ENCODE peak calls at places on chromosomes 12 and 14, in eight cellular contexts. Z is HCT116, X is neural progenitor cell, E is GM23248, D is GM23338, U is hepatocyte, S is PC-3, H is MM.1S. R is an unnamed sample. For H3K36me3, the result is how much of the 10 kb centered on the place peaks cover.

GRCh38 chr14:55731881-55732498 is 152.0 kb downstream of the KTN1 start:
- DNase-seq in D (peak), H (no peak), U (peak), E (peak), X (peak), S (peak), Z (peak), R (peak)

GRCh38 chr12:92436847-92437246 is 265.9 kb upstream of the PLEKHG7 start:
- DNase-seq in Z (no peak), E (no peak), X (no peak), S (no peak), U (no peak), D (no peak), H (no peak), R (no peak)

GRCh38 chr14:51738754-51739153 is 87.0 kb downstream of the FRMD6 start:
- DNase-seq in X (peak), H (peak), Z (peak), E (no peak), U (no peak), D (peak), S (no peak), R (no peak)

GRCh38 chr12:106760184-106760531 is 14.3 kb upstream of the RIC8B start:
- DNase-seq in X (peak), Z (no peak), E (no peak), D (peak), H (peak), S (no peak), U (no peak), R (peak)

GRCh38 chr14:105152794-105153241 is 15.8 kb downstream of the JAG2 start:
- DNase-seq in D (no peak), H (no peak), Z (no peak), S (no peak), U (no peak), E (no peak), X (no peak), R (no peak)

GRCh38 chr14:94971750-94972149 is 185.6 kb downstream of the DICER1 start:
- DNase-seq in D (no peak), E (peak), X (no peak), H (no peak), S (no peak), U (peak), Z (no peak), R (no peak)

GRCh38 chr14:59464651-59465569 is at the start of gene GPR135:
- DNase-seq in S (peak), H (peak), E (peak), D (peak), Z (no peak), X (peak), U (peak), R (peak)

GRCh38 chr14:59336078-59336477 is 129.1 kb downstream of the GPR135 start:
- DNase-seq in D (no peak), Z (no peak), H (no peak), E (no peak), S (no peak), U (no peak), X (no peak), R (no peak)

GRCh38 chr14:68282479-68283377 is 463.1 kb downstream of the RAD51B start:
- DNase-seq in Z (no peak), E (no peak), D (no peak), S (no peak), U (no peak), X (no peak), H (peak), R (peak)

GRCh38 chr12:123958876-123959275 is 13.8 kb downstream of the CCDC92 start:
- DNase-seq in Z (no peak), E (no peak), U (no peak), X (peak), D (no peak), S (no peak), H (no peak), R (no peak)

GRCh38 chr12:108966378-108967151 is 54.3 kb downstream of the SVOP start:
- DNase-seq in U (no peak), E (no peak), S (no peak), H (no peak), X (no peak), Z (no peak), D (no peak), R (no peak)

GRCh38 chr14:101719045-101719645 is 42.4 kb upstream of the PPP2R5C start:
- DNase-seq in D (no peak), Z (no peak), H (no peak), E (no peak), U (no peak), X (no peak), S (no peak), R (no peak)

GRCh38 chr12:29672580-29672979 is 111.2 kb downstream of the TMTC1 start:
- DNase-seq in S (no peak), E (no peak), U (no peak), Z (no peak), H (no peak), D (no peak), X (no peak), R (no peak)

GRCh38 chr12:115871714-115872113 is 405.8 kb downstream of the MED13L start:
- DNase-seq in X (peak), D (peak), U (peak), Z (peak), H (no peak), E (peak), S (peak), R (peak)

GRCh38 chr14:93015505-93015904 is 92.6 kb downstream of the CHGA start:
- DNase-seq in H (no peak), X (no peak), E (no peak), S (no peak), U (no peak), D (no peak), Z (no peak), R (no peak)

DNA sequence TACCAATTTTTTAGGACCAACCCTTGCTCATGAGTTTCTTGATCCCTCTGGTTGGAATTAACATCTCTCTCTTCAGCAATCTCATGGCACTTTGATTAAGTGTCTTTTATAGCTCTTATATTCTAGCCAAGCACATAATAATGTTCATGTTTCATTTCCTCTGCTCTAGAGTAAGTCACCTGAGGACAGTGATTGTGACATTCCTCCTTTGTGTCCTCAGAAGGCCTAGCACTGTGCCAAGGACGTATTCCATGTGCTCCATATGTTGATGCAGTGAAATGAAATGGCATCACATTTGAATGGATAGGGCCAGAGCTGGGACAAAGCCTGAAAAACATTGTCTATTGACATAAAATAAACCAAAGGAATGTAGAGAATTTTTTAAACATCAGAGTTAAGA is 322.8 kb upstream of the PRICKLE1 start:
- DNase-seq in U (no peak), H (no peak), Z (no peak), D (no peak), S (no peak), E (no peak), X (no peak), R (no peak)
- TF ChIP-seq EZH2phosphoT487 in U (no peak), H (no peak), Z (no peak), D (no peak), S (no peak), E (no peak), X (no peak), R (no peak)

GRCh38 chr14:58288106-58288792 is 10.1 kb upstream of the ARID4A start:
- DNase-seq in Z (no peak), E (no peak), H (no peak), D (no peak), S (no peak), X (no peak), U (no peak), R (no peak)
- H3K36me3 ChIP-seq in Z (under half), E (half or more), H (under half), D (half or more), S (half or more), X (under half), U (under half), R (half or more)

DNA sequence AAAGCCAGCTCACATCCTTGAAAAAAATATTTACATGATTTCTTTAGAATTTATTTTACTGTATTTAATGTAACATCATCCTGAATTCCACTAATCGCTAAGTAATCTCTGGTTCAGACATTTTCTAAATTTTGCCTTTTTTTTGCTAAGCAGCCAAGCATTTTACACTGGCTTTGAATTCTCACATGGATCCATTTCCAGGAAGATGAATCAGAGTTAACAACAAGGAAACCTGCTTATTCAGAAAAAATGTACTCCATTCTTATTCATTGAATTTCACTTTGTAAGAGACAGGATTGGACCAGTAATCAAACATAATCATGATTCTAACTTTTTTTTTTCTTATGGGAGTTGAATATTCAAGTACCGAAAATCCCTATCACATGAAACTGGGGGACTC is 1785.0 kb upstream of the FLRT2 start:
- DNase-seq in S (no peak), H (no peak), E (no peak), X (no peak), U (no peak), Z (no peak), D (no peak), R (no peak)
- TF ChIP-seq EZH2phosphoT487 in S (no peak), H (no peak), E (no peak), X (no peak), U (no peak), Z (no peak), D (no peak), R (no peak)

DNA sequence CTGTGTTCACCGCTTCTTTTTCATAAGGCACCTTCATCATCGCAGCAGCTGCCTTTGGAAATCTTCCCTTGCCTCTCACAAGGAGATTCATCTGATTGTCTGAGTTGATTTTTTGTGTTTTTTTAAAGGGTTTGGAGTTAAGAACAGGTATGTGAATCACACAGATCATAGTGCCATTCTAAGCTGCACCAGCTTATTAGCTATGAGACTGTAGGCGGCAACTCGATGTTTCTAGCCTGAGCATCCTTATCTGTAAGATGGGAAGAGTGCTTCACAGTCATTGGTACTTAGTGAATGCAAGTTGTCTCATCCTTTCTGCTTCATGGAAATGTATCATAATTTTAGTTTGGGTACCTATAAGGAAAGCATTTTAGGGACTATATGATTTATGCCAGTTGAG is 32.0 kb downstream of the SLC25A29 start:
- DNase-seq in H (no peak), U (no peak), Z (no peak), S (no peak), D (no peak), X (no peak), E (no peak), R (no peak)
- H3K36me3 ChIP-seq in H (under half), U (under half), Z (under half), S (under half), D (under half), X (under half), E (under half), R (half or more)

GRCh38 chr12:48788852-48789775 is at the start of gene ADCY6:
- DNase-seq in U (peak), H (peak), Z (peak), D (peak), X (peak), S (peak), E (peak), R (no peak)
- TF ChIP-seq EZH2phosphoT487 in U (no peak), H (no peak), Z (no peak), D (no peak), X (no peak), S (no peak), E (no peak), R (no peak)

GRCh38 chr12:12915654-12916053 is 24.3 kb downstream of the GPRC5A start:
- DNase-seq in D (peak), U (no peak), Z (no peak), X (peak), H (no peak), S (no peak), E (no peak), R (no peak)
- H3K36me3 ChIP-seq in D (under half), U (under half), Z (half or more), X (under half), H (under half), S (under half), E (under half), R (under half)

GRCh38 chr12:20415641-20416040 is 47.3 kb downstream of the PDE3A start:
- DNase-seq in Z (no peak), D (no peak), E (no peak), H (no peak), U (no peak), S (no peak), X (no peak), R (no peak)
- TF ChIP-seq EZH2phosphoT487 in Z (no peak), D (no peak), E (no peak), H (no peak), U (no peak), S (no peak), X (no peak), R (no peak)

DNA sequence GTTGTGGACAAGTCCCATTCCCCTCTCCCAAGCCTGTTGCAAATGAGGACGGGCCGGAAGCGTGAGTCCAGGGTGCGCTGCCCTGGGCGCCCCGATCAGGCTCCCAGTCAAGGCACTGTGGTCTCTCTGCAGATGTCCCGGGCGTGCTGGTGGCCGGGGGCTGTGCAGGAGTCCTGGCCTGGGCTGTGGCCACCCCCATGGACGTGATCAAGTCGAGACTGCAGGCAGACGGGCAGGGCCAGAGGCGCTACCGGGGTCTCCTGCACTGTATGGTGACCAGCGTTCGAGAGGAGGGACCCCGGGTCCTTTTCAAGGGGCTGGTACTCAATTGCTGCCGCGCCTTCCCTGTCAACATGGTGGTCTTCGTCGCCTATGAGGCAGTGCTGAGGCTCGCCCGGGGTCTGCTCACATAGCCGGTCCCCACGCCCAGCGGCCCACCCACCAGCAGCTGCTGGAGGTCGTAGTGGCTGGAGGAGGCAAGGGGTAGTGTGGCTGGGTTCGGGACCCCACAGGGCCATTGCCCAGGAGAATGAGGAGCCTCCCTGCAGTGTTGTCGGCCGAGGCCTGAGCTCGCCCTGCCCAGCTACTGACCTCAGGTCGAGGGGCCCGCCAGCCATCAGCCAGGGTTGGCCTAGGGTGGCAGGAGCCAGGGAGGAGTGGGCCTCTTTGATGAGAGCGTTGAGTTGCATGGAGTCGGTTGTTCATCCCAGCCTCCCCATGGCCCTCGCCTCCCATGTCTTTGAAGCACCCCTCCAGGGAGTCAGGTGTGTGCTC is 6.3 kb downstream of the SLC25A47 start:
- DNase-seq in X (no peak), E (no peak), U (no peak), Z (no peak), H (no peak), S (no peak), D (no peak), R (no peak)
- H3K36me3 ChIP-seq in X (under half), E (under half), U (under half), Z (under half), H (under half), S (under half), D (under half), R (under half)

GRCh38 chr14:37054144-37054543 is 118.3 kb downstream of the SLC25A21 start:
- DNase-seq in U (no peak), Z (no peak), D (no peak), E (no peak), X (no peak), S (no peak), H (no peak), R (no peak)
- TF ChIP-seq EZH2phosphoT487 in U (no peak), Z (no peak), D (no peak), E (no peak), X (no peak), S (no peak), H (no peak), R (no peak)